ENCODE peak calls at places on chromosomes 12 and 14, in four cellular contexts. One of them, this sample, is unnamed.

GRCh38 chr14:51616724-51617409 is 34.8 kb upstream of the FRMD6 start:
- DNase-seq in RWPE1: peak; percentile 81
- DNase-seq in endothelial cell: no peak
- DNase-seq in nephron progenitor cell: no peak
- DNase-seq in this sample: no peak

GRCh38 chr12:43208627-43209026 is 343.4 kb downstream of the ADAMTS20 start:
- DNase-seq in RWPE1: no peak
- DNase-seq in nephron progenitor cell: no peak
- DNase-seq in endothelial cell: no peak
- DNase-seq in this sample: no peak

GRCh38 chr12:115623764-115624334 is 653.6 kb downstream of the MED13L start:
- DNase-seq in endothelial cell: no peak
- DNase-seq in RWPE1: no peak
- DNase-seq in nephron progenitor cell: peak; percentile 14
- DNase-seq in this sample: no peak

GRCh38 chr14:100592972-100593371 is 5.8 kb upstream of the BEGAIN start:
- DNase-seq in nephron progenitor cell: no peak
- DNase-seq in endothelial cell: no peak
- DNase-seq in RWPE1: no peak
- DNase-seq in this sample: no peak

GRCh38 chr12:124909831-124910560 is 4.5 kb downstream of the UBC start:
- DNase-seq in RWPE1: no peak
- DNase-seq in nephron progenitor cell: no peak
- DNase-seq in endothelial cell: no peak
- DNase-seq in this sample: no peak

GRCh38 chr14:38107216-38107631 is 100.5 kb upstream of the SSTR1 start:
- DNase-seq in nephron progenitor cell: no peak
- DNase-seq in endothelial cell: no peak
- DNase-seq in RWPE1: no peak
- DNase-seq in this sample: no peak

GRCh38 chr12:83514372-83514771 is 827.7 kb downstream of the TMTC2 start:
- DNase-seq in RWPE1: peak; percentile 17
- DNase-seq in nephron progenitor cell: no peak
- DNase-seq in endothelial cell: no peak
- DNase-seq in this sample: no peak

GRCh38 chr14:102616799-102617198 is 24.4 kb downstream of the RCOR1 start:
- DNase-seq in nephron progenitor cell: no peak
- DNase-seq in RWPE1: no peak
- DNase-seq in endothelial cell: no peak
- DNase-seq in this sample: no peak

GRCh38 chr14:76376001-76376404 is at the start of gene ESRRB:
- DNase-seq in RWPE1: peak; percentile 36
- DNase-seq in endothelial cell: peak; percentile 27
- DNase-seq in nephron progenitor cell: peak; percentile 59
- DNase-seq in this sample: peak; percentile 45

GRCh38 chr12:1277905-1278304 is 286.9 kb downstream of the ERC1 start:
- DNase-seq in nephron progenitor cell: no peak
- DNase-seq in endothelial cell: no peak
- DNase-seq in RWPE1: no peak
- DNase-seq in this sample: no peak

GRCh38 chr14:67359319-67359774 is 257 bp downstream of the ATP6V1D start:
- DNase-seq in RWPE1: peak; percentile 71
- DNase-seq in nephron progenitor cell: peak; percentile 44
- DNase-seq in endothelial cell: peak; percentile 39
- DNase-seq in this sample: no peak

GRCh38 chr14:94548999-94549985 is 11.9 kb upstream of the SERPINA4 start:
- DNase-seq in nephron progenitor cell: peak; percentile 92
- DNase-seq in RWPE1: peak; percentile 58
- DNase-seq in endothelial cell: peak; percentile 82
- DNase-seq in this sample: peak; percentile 86

GRCh38 chr12:68536885-68537284 is 73.8 kb upstream of the RAP1B start:
- DNase-seq in RWPE1: no peak
- DNase-seq in endothelial cell: no peak
- DNase-seq in nephron progenitor cell: no peak
- DNase-seq in this sample: no peak

GRCh38 chr14:76870146-76870545 is 43.9 kb downstream of the LRRC74A start:
- DNase-seq in endothelial cell: peak; percentile 44
- DNase-seq in RWPE1: no peak
- DNase-seq in nephron progenitor cell: peak; percentile 39
- DNase-seq in this sample: no peak

GRCh38 chr14:50106178-50106577 is 10.2 kb downstream of the VCPKMT start:
- DNase-seq in nephron progenitor cell: no peak
- DNase-seq in RWPE1: no peak
- DNase-seq in endothelial cell: no peak
- DNase-seq in this sample: no peak

GRCh38 chr12:26728205-26729050 is 104.6 kb downstream of the ITPR2 start:
- DNase-seq in nephron progenitor cell: no peak
- DNase-seq in RWPE1: no peak
- DNase-seq in endothelial cell: no peak
- DNase-seq in this sample: no peak

GRCh38 chr12:115451151-115451784 is 767.3 kb upstream of the TBX3 start:
- DNase-seq in endothelial cell: no peak
- DNase-seq in nephron progenitor cell: no peak
- DNase-seq in RWPE1: no peak
- DNase-seq in this sample: no peak

GRCh38 chr12:112148031-112148513 is 22.7 kb downstream of the TRAFD1 start:
- DNase-seq in endothelial cell: no peak
- DNase-seq in RWPE1: peak; percentile 57
- DNase-seq in nephron progenitor cell: no peak
- DNase-seq in this sample: peak; percentile 65

GRCh38 chr14:35386673-35387125 is 17.9 kb downstream of the NFKBIA start:
- DNase-seq in endothelial cell: no peak
- DNase-seq in RWPE1: no peak
- DNase-seq in nephron progenitor cell: no peak
- DNase-seq in this sample: no peak

GRCh38 chr12:11703378-11703777 is 53.9 kb downstream of the ETV6 start:
- DNase-seq in nephron progenitor cell: no peak
- DNase-seq in RWPE1: no peak
- DNase-seq in endothelial cell: no peak
- DNase-seq in this sample: no peak

GRCh38 chr12:7066596-7066995 is 6.1 kb downstream of the C1S start:
- DNase-seq in nephron progenitor cell: no peak
- DNase-seq in RWPE1: no peak
- DNase-seq in endothelial cell: no peak
- DNase-seq in this sample: no peak

GRCh38 chr14:82445810-82446575 is 912.3 kb upstream of the SEL1L start:
- DNase-seq in endothelial cell: no peak
- DNase-seq in nephron progenitor cell: no peak
- DNase-seq in RWPE1: no peak
- DNase-seq in this sample: no peak

GRCh38 chr14:23128969-23129758 is 10.1 kb upstream of the CEBPE start:
- DNase-seq in RWPE1: no peak
- DNase-seq in endothelial cell: no peak
- DNase-seq in nephron progenitor cell: no peak
- DNase-seq in this sample: no peak

GRCh38 chr14:61109288-61109687 is 128.2 kb downstream of the SLC38A6 start:
- DNase-seq in RWPE1: no peak
- DNase-seq in nephron progenitor cell: no peak
- DNase-seq in endothelial cell: no peak
- DNase-seq in this sample: no peak

GRCh38 chr12:1614360-1614759 is 14.7 kb upstream of the WNT5B start:
- DNase-seq in endothelial cell: no peak
- DNase-seq in RWPE1: no peak
- DNase-seq in nephron progenitor cell: no peak
- DNase-seq in this sample: no peak

GRCh38 chr12:96047621-96048211 is 12.3 kb upstream of the LTA4H start:
- DNase-seq in nephron progenitor cell: no peak
- DNase-seq in RWPE1: peak; percentile 89
- DNase-seq in endothelial cell: no peak
- DNase-seq in this sample: no peak

GRCh38 chr14:92143962-92144361 is 22.2 kb downstream of the CPSF2 start:
- DNase-seq in nephron progenitor cell: no peak
- DNase-seq in RWPE1: no peak
- DNase-seq in endothelial cell: no peak
- DNase-seq in this sample: no peak

GRCh38 chr14:41385787-41386186 is 220.9 kb upstream of the LRFN5 start:
- DNase-seq in endothelial cell: no peak
- DNase-seq in nephron progenitor cell: no peak
- DNase-seq in RWPE1: no peak
- DNase-seq in this sample: no peak

GRCh38 chr12:3214508-3215365 is 137.6 kb downstream of the TSPAN9 start:
- DNase-seq in RWPE1: no peak
- DNase-seq in nephron progenitor cell: no peak
- DNase-seq in endothelial cell: no peak
- DNase-seq in this sample: no peak

GRCh38 chr12:66061076-66061475 is 69.5 kb downstream of the LLPH start:
- DNase-seq in endothelial cell: no peak
- DNase-seq in nephron progenitor cell: peak; percentile 14
- DNase-seq in RWPE1: no peak
- DNase-seq in this sample: no peak

GRCh38 chr14:55270832-55271571 is at the start of gene FBXO34:
- DNase-seq in nephron progenitor cell: peak; percentile 100
- DNase-seq in endothelial cell: peak; percentile 100
- DNase-seq in RWPE1: peak; percentile 97
- DNase-seq in this sample: peak; percentile 100

DNA sequence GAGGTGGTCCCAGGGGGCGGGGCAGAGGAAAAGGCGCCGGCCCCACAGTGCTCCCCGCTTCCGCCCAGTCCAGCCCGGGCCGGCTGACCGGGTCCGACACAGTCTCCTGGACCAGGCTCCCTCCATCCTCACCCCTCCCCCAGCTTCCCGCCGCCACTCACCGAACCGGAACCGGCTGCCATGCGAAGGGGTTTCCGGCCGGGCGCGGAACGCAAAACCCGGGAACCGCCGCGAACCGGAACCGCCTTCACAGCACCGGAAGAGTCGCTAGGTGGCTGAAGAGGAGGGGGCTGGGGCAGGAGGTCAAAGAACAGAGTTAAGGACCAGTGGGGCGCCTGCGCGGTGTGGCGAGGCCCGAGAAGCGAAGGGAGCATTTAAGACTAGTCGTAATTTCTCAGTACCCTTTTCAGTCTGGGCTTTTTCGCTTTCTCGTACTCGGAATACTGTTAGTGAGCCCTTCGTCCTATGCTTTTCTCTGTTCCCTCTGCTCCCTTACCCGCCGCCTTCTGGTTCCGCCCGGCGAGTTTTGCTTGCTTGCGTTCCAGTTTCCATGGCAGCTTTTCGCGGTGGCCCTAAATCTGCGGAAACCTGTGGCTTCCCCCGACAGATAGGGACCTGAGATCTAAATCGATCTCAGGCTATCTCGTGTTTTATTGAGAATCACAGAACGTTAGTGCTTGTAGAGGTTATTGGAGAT is at the start of gene SENP1:
- DNase-seq in RWPE1: peak; percentile 81
- DNase-seq in nephron progenitor cell: peak; percentile 88
- DNase-seq in endothelial cell: peak; percentile 89
- DNase-seq in this sample: peak; percentile 54
- TF ChIP-seq CTCF in RWPE1: no peak
- TF ChIP-seq CTCF in nephron progenitor cell: no peak
- TF ChIP-seq CTCF in endothelial cell: no peak
- TF ChIP-seq CTCF in this sample: no peak

GRCh38 chr12:107349008-107349747 is 255.8 kb upstream of the CRY1 start:
- DNase-seq in endothelial cell: peak; percentile 9
- DNase-seq in nephron progenitor cell: no peak
- DNase-seq in RWPE1: peak; percentile 92
- DNase-seq in this sample: peak; percentile 41
- TF ChIP-seq CTCF in endothelial cell: no peak
- TF ChIP-seq CTCF in nephron progenitor cell: no peak
- TF ChIP-seq CTCF in RWPE1: no peak
- TF ChIP-seq CTCF in this sample: no peak

DNA sequence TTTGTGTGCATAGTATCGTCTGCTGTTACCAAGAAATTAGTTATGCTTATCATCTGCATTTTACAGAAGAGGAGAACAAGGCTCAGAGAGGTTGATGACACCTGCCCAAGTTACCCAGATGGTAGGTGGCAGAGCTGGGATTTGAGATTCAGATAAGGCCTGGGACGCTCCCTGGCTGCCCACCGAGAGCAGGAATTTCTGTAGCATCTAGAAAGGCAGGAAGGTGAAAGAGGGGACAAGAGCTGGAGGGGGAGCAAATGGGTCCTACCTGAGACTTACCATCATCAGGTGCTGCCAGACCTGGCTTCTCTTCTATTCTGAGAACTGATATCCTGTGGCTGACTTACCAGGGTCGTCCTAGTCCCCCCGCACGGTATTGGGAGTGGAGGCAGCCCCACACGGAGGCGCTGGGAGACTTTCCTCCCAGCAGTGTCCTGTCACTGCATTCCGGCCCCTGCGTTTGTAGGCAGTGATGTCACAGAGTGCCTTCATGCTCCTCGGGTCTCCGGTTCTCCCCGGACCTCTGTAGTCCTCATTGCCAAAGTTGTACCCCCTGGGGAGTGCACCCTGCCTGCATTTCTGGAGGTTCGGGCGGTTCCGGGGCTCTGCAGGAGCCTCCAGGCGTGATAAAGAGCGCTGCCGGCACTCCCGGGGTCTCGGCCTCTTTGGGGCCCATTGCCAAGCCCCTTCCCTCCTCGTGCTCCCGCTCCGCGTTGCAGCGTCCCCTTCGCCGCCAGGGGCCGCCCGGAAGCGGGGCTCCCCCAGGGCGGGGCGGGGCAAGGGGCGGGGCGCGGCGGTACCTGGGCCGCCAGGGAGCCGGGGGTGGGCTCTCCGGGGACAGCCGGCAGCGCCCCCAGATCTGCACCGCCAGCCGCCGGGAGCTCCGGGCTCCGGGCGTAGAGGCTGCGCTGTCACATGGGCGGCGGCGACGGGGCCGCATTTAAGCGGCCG is at the start of gene CABP1:
- DNase-seq in nephron progenitor cell: peak; percentile 79
- DNase-seq in endothelial cell: peak; percentile 33
- DNase-seq in RWPE1: peak; percentile 37
- DNase-seq in this sample: peak; percentile 57
- TF ChIP-seq CTCF in nephron progenitor cell: peak; percentile 21
- TF ChIP-seq CTCF in endothelial cell: no peak
- TF ChIP-seq CTCF in RWPE1: peak; percentile 24
- TF ChIP-seq CTCF in this sample: peak; percentile 41

GRCh38 chr14:63840981-63841380 is 11.8 kb upstream of the SYNE2 start:
- DNase-seq in RWPE1: no peak
- DNase-seq in endothelial cell: no peak
- DNase-seq in nephron progenitor cell: no peak
- DNase-seq in this sample: no peak
- TF ChIP-seq CTCF in RWPE1: no peak
- TF ChIP-seq CTCF in endothelial cell: no peak
- TF ChIP-seq CTCF in nephron progenitor cell: no peak
- TF ChIP-seq CTCF in this sample: no peak

GRCh38 chr12:92431146-92431545 is 271.6 kb upstream of the PLEKHG7 start:
- DNase-seq in RWPE1: no peak
- DNase-seq in endothelial cell: no peak
- DNase-seq in nephron progenitor cell: no peak
- DNase-seq in this sample: no peak
- TF ChIP-seq CTCF in RWPE1: no peak
- TF ChIP-seq CTCF in endothelial cell: no peak
- TF ChIP-seq CTCF in nephron progenitor cell: no peak
- TF ChIP-seq CTCF in this sample: no peak

GRCh38 chr14:103770902-103771301 is 55.3 kb downstream of the ZFYVE21 start:
- DNase-seq in RWPE1: no peak
- DNase-seq in endothelial cell: no peak
- DNase-seq in nephron progenitor cell: no peak
- DNase-seq in this sample: no peak
- TF ChIP-seq CTCF in RWPE1: no peak
- TF ChIP-seq CTCF in endothelial cell: no peak
- TF ChIP-seq CTCF in nephron progenitor cell: no peak
- TF ChIP-seq CTCF in this sample: no peak